ENCODE peak calls at places on chromosome 22, in seven cellular contexts. O is Peyer's patch; K is mesenchymal stem cell; U is CD4-positive, CD25-positive, alpha-beta regulatory T cell; N is cardiac muscle cell; W is naive thymus-derived CD4-positive, alpha-beta T cell; V is aorta. P is an unnamed sample. For H3K9me3 and H3K4me1, the result is how much of the 10 kb centered on the place peaks cover.

GRCh38 chr22:17703811-17704210 is 65.3 kb downstream of the BCL2L13 start:
- DNase-seq in K (no peak), N (no peak), W (no peak), U (no peak), O (no peak), V (no peak), P (no peak)

GRCh38 chr22:44270556-44270880 is 42.2 kb downstream of the SHISAL1 start:
- DNase-seq in K (no peak), O (no peak), W (no peak), N (no peak), U (no peak), V (no peak), P (no peak)

GRCh38 chr22:29704528-29705285 is 15.1 kb upstream of the CABP7 start:
- DNase-seq in W (no peak), U (no peak), O (no peak), N (no peak), K (peak), V (no peak), P (no peak)

GRCh38 chr22:37631448-37632173 is 7.9 kb upstream of the SH3BP1 start:
- DNase-seq in N (no peak), U (no peak), K (no peak), W (no peak), O (peak), V (no peak), P (no peak)

GRCh38 chr22:19850482-19851109 is 4.1 kb downstream of the GNB1L start:
- DNase-seq in V (no peak), U (no peak), W (no peak), O (no peak), N (no peak), K (no peak), P (no peak)

GRCh38 chr22:25488244-25489020 is 76.0 kb upstream of the GRK3 start:
- DNase-seq in N (peak), K (peak), U (no peak), W (no peak), O (peak), V (peak), P (peak)

GRCh38 chr22:45470871-45471270 is 31.8 kb upstream of the FBLN1 start:
- DNase-seq in U (no peak), N (no peak), W (no peak), V (peak), K (no peak), O (no peak), P (no peak)

GRCh38 chr22:37428649-37429586 is 1.6 kb upstream of the ELFN2 start:
- DNase-seq in W (peak), N (peak), O (peak), K (peak), U (peak), V (no peak), P (peak)

GRCh38 chr22:31326877-31327276 is 19.3 kb downstream of the PATZ1 start:
- DNase-seq in K (no peak), V (no peak), W (no peak), O (no peak), N (no peak), U (no peak), P (no peak)

GRCh38 chr22:35893698-35894097 is 134.9 kb downstream of the RBFOX2 start:
- DNase-seq in O (no peak), W (no peak), K (peak), U (no peak), N (no peak), V (no peak), P (no peak)

GRCh38 chr22:30591191-30591587 is 521 bp downstream of the PES1 start:
- DNase-seq in U (no peak), O (no peak), W (no peak), N (no peak), K (peak), V (no peak), P (no peak)

GRCh38 chr22:24437820-24438328 is 10.5 kb downstream of the ADORA2A start:
- DNase-seq in W (no peak), U (no peak), N (no peak), V (no peak), K (no peak), O (peak), P (peak)

GRCh38 chr22:35421121-35421520 is 21.2 kb downstream of the MCM5 start:
- DNase-seq in U (no peak), W (no peak), N (no peak), O (no peak), V (no peak), K (no peak), P (no peak)

GRCh38 chr22:23283591-23284503 is 103.5 kb downstream of the BCR start:
- DNase-seq in W (no peak), O (no peak), U (no peak), N (no peak), V (no peak), K (no peak), P (no peak)

GRCh38 chr22:23913306-23913660 is 19.1 kb downstream of the MIF start:
- DNase-seq in U (no peak), O (no peak), K (no peak), W (no peak), N (no peak), V (no peak), P (no peak)

GRCh38 chr22:41826430-41827383 is 6.2 kb upstream of the SREBF2 start:
- DNase-seq in V (no peak), N (peak), W (no peak), K (no peak), O (no peak), U (no peak), P (no peak)

GRCh38 chr22:23100124-23100801 is 29.9 kb downstream of the GNAZ start:
- DNase-seq in K (no peak), U (no peak), O (no peak), V (no peak), N (no peak), W (no peak), P (no peak)

GRCh38 chr22:34414467-34415440 is 494.5 kb upstream of the LARGE1 start:
- DNase-seq in W (no peak), O (peak), U (no peak), V (no peak), K (no peak), N (peak), P (peak)

GRCh38 chr22:37792494-37792893 is 15.2 kb upstream of the GCAT start:
- DNase-seq in W (no peak), K (no peak), O (no peak), V (no peak), U (no peak), N (no peak), P (no peak)

GRCh38 chr22:20239951-20240773 is 28.0 kb downstream of the RTN4R start:
- DNase-seq in W (no peak), N (no peak), V (no peak), K (no peak), U (no peak), O (no peak), P (no peak)

GRCh38 chr22:47435826-47436225 is 673.4 kb downstream of the TBC1D22A start:
- DNase-seq in K (no peak), W (no peak), V (no peak), N (no peak), O (no peak), U (no peak), P (no peak)
- H3K9me3 ChIP-seq in K (under half), W (under half), V (under half), N (under half), O (under half), U (under half), P (under half)

DNA sequence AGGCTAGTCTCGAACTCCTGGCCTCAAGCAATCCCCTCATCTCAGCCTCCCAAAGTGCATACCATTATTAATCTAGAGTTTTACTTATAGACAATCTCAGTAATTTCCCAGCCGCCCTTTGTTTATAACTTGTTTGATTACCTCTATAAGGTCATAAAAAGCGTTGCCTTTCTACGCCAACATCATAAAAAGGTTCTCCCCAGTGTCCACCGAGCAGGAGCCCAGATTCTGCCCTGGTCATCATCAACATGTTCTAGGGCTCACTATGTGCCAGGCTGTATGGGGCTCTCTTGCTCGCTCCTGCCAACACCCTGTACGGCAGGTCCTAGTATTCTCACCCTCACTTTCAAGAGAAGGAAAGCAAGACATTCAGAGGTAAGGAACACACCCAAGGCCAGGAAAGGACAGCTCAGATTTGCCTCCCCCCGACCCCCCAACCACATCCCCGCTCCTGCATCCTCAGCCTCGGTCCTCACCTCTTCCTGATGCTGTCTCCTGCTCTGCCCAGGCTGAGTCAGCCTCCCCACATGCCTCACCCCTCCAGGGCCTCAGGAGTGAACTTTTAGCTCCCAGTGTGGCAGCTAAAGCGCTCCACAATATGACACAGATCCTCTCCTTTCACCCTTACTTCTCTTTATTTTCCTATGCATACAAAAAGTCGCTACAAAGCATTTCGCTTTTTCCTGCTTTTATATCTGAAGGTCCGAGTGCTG is 14.3 kb downstream of the ARFGAP3 start:
- DNase-seq in W (no peak), U (no peak), N (no peak), V (no peak), O (no peak), K (no peak), P (no peak)
- H3K4me1 ChIP-seq in W (under half), U (under half), N (under half), V (under half), O (under half), K (under half), P (under half)

GRCh38 chr22:49437356-49437755 is 390.3 kb downstream of the BRD1 start:
- DNase-seq in U (no peak), N (no peak), W (no peak), V (no peak), K (no peak), O (peak), P (no peak)
- H3K9me3 ChIP-seq in U (under half), N (under half), W (under half), V (under half), K (under half), O (under half), P (under half)

GRCh38 chr22:39070186-39070585 is 6.9 kb upstream of the APOBEC3G start:
- DNase-seq in K (no peak), O (no peak), V (no peak), N (no peak), U (no peak), W (no peak), P (no peak)
- H3K4me1 ChIP-seq in K (under half), O (under half), V (under half), N (under half), U (under half), W (under half), P (under half)

GRCh38 chr22:49322231-49322630 is 505.4 kb downstream of the BRD1 start:
- DNase-seq in U (no peak), K (no peak), V (no peak), N (no peak), O (peak), W (no peak), P (no peak)
- H3K9me3 ChIP-seq in U (under half), K (under half), V (under half), N (under half), O (under half), W (under half), P (under half)

DNA sequence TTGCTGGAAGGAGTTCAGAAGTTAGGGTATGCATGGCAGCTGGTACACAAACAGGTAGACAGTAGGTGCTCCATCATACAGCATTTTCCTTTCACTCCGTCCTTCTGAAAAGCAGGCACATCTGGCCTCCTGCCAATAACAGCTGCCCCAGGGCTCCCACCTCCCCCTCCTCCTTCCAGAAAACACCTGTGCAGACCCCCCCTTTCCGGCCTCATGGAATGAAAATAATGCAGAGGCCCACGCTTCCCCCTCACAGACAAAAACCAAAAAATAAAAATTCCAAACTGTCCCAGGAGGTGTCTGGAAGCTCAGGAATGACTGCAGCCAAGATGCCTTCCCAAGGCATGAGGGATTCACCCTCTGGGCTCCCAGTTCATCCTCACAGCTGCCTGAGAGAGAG is 185.5 kb downstream of the MN1 start:
- DNase-seq in U (no peak), K (no peak), W (no peak), N (no peak), V (no peak), O (no peak), P (no peak)
- H3K4me1 ChIP-seq in U (under half), K (under half), W (under half), N (under half), V (under half), O (under half), P (under half)

GRCh38 chr22:47928626-47929025 is 1166.2 kb downstream of the TBC1D22A start:
- DNase-seq in V (no peak), O (no peak), K (no peak), W (no peak), U (no peak), N (no peak), P (no peak)
- H3K9me3 ChIP-seq in V (under half), O (under half), K (under half), W (under half), U (under half), N (under half), P (under half)

P was measured in A673.